ENCODE peak calls at places on chromosomes 3 and 15, in seven cellular contexts. Y is astrocyte, B is NB4, P is OCI-LY7, U is GM06990, H is H7, L is A549. V is an unnamed sample.

GRCh38 chr15:34318277-34319079 is 19.1 kb downstream of the SLC12A6 start:
- DNase-seq in Y (peak), P (peak), L (peak), U (peak), H (peak), B (peak), V (peak)

GRCh38 chr3:127680146-127680661 is 7.5 kb downstream of the ABTB1 start:
- DNase-seq in B (no peak), P (no peak), U (no peak), Y (no peak), H (no peak), L (no peak), V (no peak)

GRCh38 chr15:57578288-57578900 is 13.3 kb upstream of the MYZAP start:
- DNase-seq in P (no peak), B (no peak), L (no peak), U (no peak), H (no peak), Y (no peak), V (no peak)

GRCh38 chr3:129365296-129365695 is 63.1 kb downstream of the EFCAB12 start:
- DNase-seq in B (no peak), P (no peak), L (no peak), U (no peak), Y (no peak), H (no peak), V (no peak)

GRCh38 chr3:160564949-160565441 is 376 bp downstream of the KPNA4 start:
- DNase-seq in Y (peak), P (peak), U (no peak), B (peak), L (peak), H (peak), V (no peak)

GRCh38 chr3:70990190-70990589 is 593.3 kb downstream of the FOXP1 start:
- DNase-seq in H (no peak), B (no peak), Y (peak), P (peak), U (no peak), L (no peak), V (no peak)

GRCh38 chr3:190442240-190442639 is 7.5 kb downstream of the TMEM207 start:
- DNase-seq in H (no peak), Y (no peak), U (no peak), L (no peak), P (no peak), B (no peak), V (no peak)

GRCh38 chr3:45055032-45055410 is 28.9 kb downstream of the CLEC3B start:
- DNase-seq in H (no peak), L (no peak), P (no peak), B (peak), U (no peak), Y (peak), V (no peak)

GRCh38 chr3:100089802-100090668 is 24.3 kb downstream of the FILIP1L start:
- DNase-seq in P (no peak), B (peak), L (peak), U (no peak), Y (peak), H (peak), V (no peak)

GRCh38 chr3:189276481-189277190 is 104.9 kb downstream of the TPRG1 start:
- DNase-seq in U (peak), L (no peak), B (peak), Y (peak), P (peak), H (no peak), V (peak)

GRCh38 chr3:126654571-126655393 is at the start of gene TXNRD3:
- DNase-seq in B (peak), U (peak), P (no peak), Y (peak), L (peak), H (peak), V (no peak)

GRCh38 chr3:143571548-143571947 is 276.7 kb downstream of the SLC9A9 start:
- DNase-seq in L (no peak), P (no peak), H (no peak), U (no peak), B (no peak), Y (peak), V (peak)

GRCh38 chr3:133124511-133124910 is 86.3 kb downstream of the TMEM108 start:
- DNase-seq in L (no peak), H (no peak), Y (peak), U (no peak), P (no peak), B (no peak), V (no peak)

GRCh38 chr3:124761250-124761796 is 31.1 kb downstream of the UMPS start:
- DNase-seq in Y (peak), U (peak), H (peak), P (peak), L (peak), B (peak), V (peak)

GRCh38 chr15:79540551-79540950 is 108.4 kb downstream of the MINAR1 start:
- DNase-seq in U (no peak), H (no peak), L (no peak), P (peak), Y (no peak), B (peak), V (no peak)

GRCh38 chr3:9135930-9136525 is 113.4 kb downstream of the SRGAP3 start:
- DNase-seq in B (no peak), Y (no peak), H (peak), U (no peak), P (no peak), L (no peak), V (no peak)

GRCh38 chr3:33202581-33203457 is 15.8 kb downstream of the SUSD5 start:
- DNase-seq in P (no peak), B (no peak), H (peak), U (no peak), Y (peak), L (no peak), V (no peak)

GRCh38 chr3:45306406-45307008 is 80.4 kb upstream of the TMEM158 start:
- DNase-seq in P (no peak), H (no peak), Y (no peak), L (no peak), U (no peak), B (no peak), V (no peak)

GRCh38 chr15:28974142-28974541 is 88.4 kb downstream of the APBA2 start:
- DNase-seq in B (no peak), P (no peak), H (no peak), Y (no peak), L (no peak), U (no peak), V (no peak)

GRCh38 chr3:177744873-177745646 is 547.8 kb upstream of the TBL1XR1 start:
- DNase-seq in B (peak), Y (peak), H (no peak), P (no peak), L (no peak), U (no peak), V (no peak)

GRCh38 chr15:69450968-69451695 is 1.5 kb upstream of the RPLP1 start:
- DNase-seq in Y (no peak), U (no peak), L (no peak), P (no peak), B (peak), H (no peak), V (no peak)

GRCh38 chr3:194136519-194137313 is 768 bp downstream of the HES1 start:
- DNase-seq in P (peak), B (peak), U (peak), H (peak), L (no peak), Y (peak), V (no peak)

GRCh38 chr3:158167737-158168469 is 58.0 kb downstream of the RSRC1 start:
- DNase-seq in L (peak), Y (peak), B (peak), U (no peak), P (no peak), H (no peak), V (peak)

GRCh38 chr15:90956551-90957104 is 1.9 kb downstream of the RCCD1 start:
- DNase-seq in U (peak), Y (peak), L (peak), B (no peak), H (peak), P (peak), V (no peak)

GRCh38 chr15:78265137-78265460 is 737 bp downstream of the DNAJA4 start:
- DNase-seq in H (no peak), Y (no peak), L (no peak), U (no peak), B (no peak), P (no peak), V (no peak)

GRCh38 chr3:8773941-8774542 is 4.6 kb upstream of the OXTR start:
- DNase-seq in P (no peak), U (no peak), B (no peak), L (no peak), H (no peak), Y (no peak), V (no peak)

GRCh38 chr3:121574449-121574848 is 6.7 kb downstream of the ARGFX start:
- DNase-seq in L (no peak), H (no peak), U (no peak), B (peak), Y (peak), P (no peak), V (no peak)

GRCh38 chr3:33006081-33006480 is 54.6 kb downstream of the CCR4 start:
- DNase-seq in P (no peak), Y (no peak), L (no peak), B (no peak), U (no peak), H (no peak), V (no peak)

GRCh38 chr3:160376681-160377080 is 22.3 kb downstream of the IFT80 start:
- DNase-seq in P (no peak), H (no peak), Y (peak), L (no peak), B (no peak), U (no peak), V (peak)

GRCh38 chr3:64220161-64220560 is 5.1 kb downstream of the PRICKLE2 start:
- DNase-seq in B (no peak), L (no peak), Y (peak), P (no peak), U (no peak), H (no peak), V (no peak)

GRCh38 chr3:30112904-30113484 is 493.4 kb upstream of the TGFBR2 start:
- DNase-seq in L (peak), P (peak), U (no peak), H (no peak), B (peak), Y (peak), V (no peak)

GRCh38 chr3:195069501-195070251 is 201.3 kb downstream of the XXYLT1 start:
- DNase-seq in U (no peak), P (no peak), B (no peak), L (no peak), Y (no peak), H (no peak), V (no peak)

GRCh38 chr15:29127506-29128430 is 141.9 kb downstream of the NSMCE3 start:
- DNase-seq in B (no peak), U (no peak), L (no peak), P (no peak), H (no peak), Y (no peak), V (no peak)

GRCh38 chr15:74988007-74988800 is 7.2 kb upstream of the SCAMP5 start:
- DNase-seq in B (peak), U (no peak), L (peak), Y (no peak), P (peak), H (peak), V (no peak)

GRCh38 chr3:36075491-36075890 is 304.8 kb upstream of the STAC start:
- DNase-seq in H (no peak), U (no peak), Y (peak), P (no peak), L (no peak), B (no peak), V (no peak)

GRCh38 chr3:181336597-181336996 is 347.1 kb upstream of the DNAJC19 start:
- DNase-seq in B (no peak), H (no peak), U (no peak), P (no peak), Y (no peak), L (no peak), V (no peak)

DNA sequence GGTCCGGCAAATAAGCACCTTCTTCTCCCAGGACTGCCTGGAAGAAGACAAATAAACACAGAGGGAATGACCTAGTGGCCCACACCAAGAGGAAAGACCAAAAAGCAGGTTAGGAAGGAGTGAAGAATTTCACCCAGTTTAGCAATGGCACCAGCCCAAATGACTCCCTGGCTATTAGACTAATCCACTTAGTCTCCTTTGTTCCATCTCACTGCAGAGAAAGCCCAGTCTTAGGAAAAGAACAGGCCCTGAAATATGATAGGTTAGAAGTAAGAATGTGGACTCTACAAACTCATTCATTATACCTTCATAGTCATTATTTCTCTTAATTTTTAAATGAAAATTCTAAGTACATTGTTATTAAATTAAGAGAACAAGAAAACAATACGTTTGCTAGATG is 23.2 kb downstream of the SERPINI2 start:
- DNase-seq in P (no peak), U (no peak), Y (no peak), B (no peak), H (no peak), L (no peak), V (no peak)
- H3K4me3 ChIP-seq in P (no peak), U (no peak), Y (no peak), B (no peak), H (no peak), L (no peak), V (no peak)

DNA sequence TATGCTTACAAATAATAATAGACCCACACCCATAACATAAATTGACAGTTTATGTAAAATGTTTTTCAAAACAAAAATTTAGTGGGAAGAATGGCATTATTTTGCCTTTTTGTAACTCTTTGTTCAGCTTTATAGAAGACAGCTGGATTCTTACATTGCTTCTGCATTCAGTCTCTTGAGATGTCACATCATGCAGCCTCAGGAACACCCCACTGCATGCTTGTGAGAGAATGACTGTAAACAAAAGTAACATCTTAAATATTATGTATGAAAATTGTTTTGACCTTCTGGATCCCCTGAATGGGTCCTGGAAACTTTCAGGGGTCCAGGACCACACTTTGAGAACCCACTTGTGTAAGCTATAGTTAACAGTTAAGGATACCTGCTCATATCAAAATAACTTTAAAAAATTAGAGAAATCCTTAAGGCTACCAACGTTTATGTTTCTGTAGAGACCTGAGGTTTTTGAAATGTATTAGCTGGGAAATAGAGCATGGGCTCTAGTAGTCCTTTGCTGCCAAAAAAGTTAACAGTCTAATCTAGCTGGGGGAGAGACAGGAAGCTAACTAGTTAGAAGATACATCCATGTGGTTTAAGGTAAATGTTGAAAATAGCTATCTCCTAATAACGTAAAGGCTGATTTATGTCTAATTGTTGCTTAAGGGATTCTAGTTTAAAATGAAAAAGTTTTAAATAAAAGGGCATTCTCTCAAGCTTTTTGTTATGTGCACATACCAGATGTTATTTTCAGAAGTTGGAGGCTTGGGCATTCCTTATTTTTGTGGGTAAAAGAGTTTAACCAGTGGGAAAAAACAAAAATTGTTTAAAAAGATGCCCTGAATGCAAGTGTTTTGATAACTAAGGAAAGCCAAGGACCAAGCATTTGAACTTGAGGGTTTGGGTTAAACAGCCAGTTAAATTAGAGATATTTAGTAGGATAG is 3.8 kb downstream of the USP3 start:
- DNase-seq in Y (no peak), B (no peak), P (no peak), U (no peak), L (no peak), H (no peak), V (no peak)
- H3K4me3 ChIP-seq in Y (no peak), B (no peak), P (no peak), U (no peak), L (no peak), H (no peak), V (no peak)

GRCh38 chr3:13332740-13333139 is 87.4 kb downstream of the NUP210 start:
- DNase-seq in U (no peak), B (no peak), H (no peak), L (no peak), Y (no peak), P (no peak), V (no peak)
- H3K4me3 ChIP-seq in U (no peak), B (no peak), H (no peak), L (no peak), Y (no peak), P (peak), V (no peak)

DNA sequence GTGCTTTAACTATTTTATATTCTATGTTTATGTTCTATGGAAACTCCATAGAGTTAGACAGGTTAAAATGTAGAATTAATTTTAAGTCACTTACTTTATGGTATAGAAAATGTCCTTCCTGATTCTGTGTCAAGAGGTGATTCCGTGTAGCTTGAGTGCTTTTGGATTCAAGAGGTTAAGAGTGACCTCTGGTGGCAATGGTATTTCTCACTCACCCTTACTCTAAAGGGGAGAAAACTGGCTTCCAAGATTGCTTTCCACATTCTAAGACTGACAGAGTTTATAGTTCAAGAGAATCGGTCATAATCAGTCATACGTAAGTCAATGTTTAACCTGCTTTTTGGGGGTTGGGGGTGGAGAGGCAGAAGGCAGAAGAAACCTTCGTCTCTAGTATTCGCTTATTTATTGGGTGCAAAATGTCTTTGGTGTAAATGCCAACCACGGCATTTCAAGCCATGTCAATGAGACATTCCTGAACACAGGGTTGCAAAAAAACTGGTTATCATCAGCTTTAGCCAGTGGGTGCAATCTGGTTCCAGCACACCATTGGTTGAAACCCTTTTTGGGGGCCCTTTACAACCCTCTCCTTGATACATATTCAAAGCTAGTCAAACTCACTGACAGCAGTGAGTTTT is 92.0 kb upstream of the VGLL3 start:
- DNase-seq in B (peak), L (peak), H (peak), Y (peak), U (no peak), P (peak), V (peak)
- H3K4me3 ChIP-seq in B (no peak), L (no peak), H (no peak), Y (no peak), U (no peak), P (no peak), V (no peak)

GRCh38 chr15:89749951-89750559 is 994 bp downstream of the MESP1 start:
- DNase-seq in Y (no peak), H (no peak), P (no peak), B (peak), L (no peak), U (peak), V (no peak)
- H3K4me3 ChIP-seq in Y (peak), H (peak), P (peak), B (peak), L (peak), U (peak), V (peak)

DNA sequence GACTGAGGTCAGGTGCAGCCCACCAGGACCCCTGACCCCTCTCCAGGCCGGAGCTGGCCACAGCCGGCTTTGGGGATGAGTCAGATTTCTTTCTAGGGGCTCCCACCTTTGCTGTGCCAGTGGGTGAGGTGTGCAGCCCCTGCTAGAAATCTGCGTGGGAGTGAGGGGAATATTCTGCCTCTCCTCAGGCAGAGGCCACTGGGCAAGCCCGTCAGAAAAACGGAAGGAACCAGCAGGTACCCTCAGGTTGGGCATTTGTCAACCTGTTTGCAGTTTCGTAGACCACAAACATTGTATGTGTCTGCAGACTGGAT is 1.8 kb downstream of the CTDSPL start:
- DNase-seq in U (no peak), Y (no peak), L (no peak), P (no peak), B (no peak), H (no peak), V (no peak)
- H3K4me3 ChIP-seq in U (no peak), Y (peak), L (no peak), P (no peak), B (no peak), H (no peak), V (peak)

GRCh38 chr15:49296258-49296657 is 126.2 kb downstream of the GALK2 start:
- DNase-seq in H (no peak), L (no peak), U (no peak), P (no peak), Y (no peak), B (no peak), V (no peak)

GRCh38 chr15:49297584-49297983 is 125.5 kb upstream of the FGF7 start:
- DNase-seq in Y (no peak), H (no peak), U (no peak), P (no peak), L (no peak), B (no peak), V (no peak)

GRCh38 chr15:49290204-49290603 is 120.2 kb downstream of the GALK2 start:
- DNase-seq in Y (no peak), B (no peak), H (no peak), P (no peak), U (no peak), L (no peak), V (no peak)

GRCh38 chr15:49288411-49288810 is 118.4 kb downstream of the GALK2 start:
- DNase-seq in L (no peak), U (no peak), B (no peak), P (no peak), H (no peak), Y (peak), V (no peak)

GRCh38 chr15:49293941-49294340 is 123.9 kb downstream of the GALK2 start:
- DNase-seq in P (no peak), L (no peak), B (no peak), H (no peak), Y (no peak), U (no peak), V (no peak)
- H3K4me3 ChIP-seq in P (no peak), L (no peak), B (no peak), H (no peak), Y (no peak), U (no peak), V (no peak)

GRCh38 chr3:114863848-114864247 is 283.2 kb downstream of the ZBTB20 start:
- DNase-seq in Y (no peak), L (no peak), P (no peak), B (no peak), U (no peak), H (no peak), V (no peak)
- H3K4me3 ChIP-seq in Y (no peak), L (no peak), P (no peak), B (no peak), U (no peak), H (no peak), V (no peak)

DNA sequence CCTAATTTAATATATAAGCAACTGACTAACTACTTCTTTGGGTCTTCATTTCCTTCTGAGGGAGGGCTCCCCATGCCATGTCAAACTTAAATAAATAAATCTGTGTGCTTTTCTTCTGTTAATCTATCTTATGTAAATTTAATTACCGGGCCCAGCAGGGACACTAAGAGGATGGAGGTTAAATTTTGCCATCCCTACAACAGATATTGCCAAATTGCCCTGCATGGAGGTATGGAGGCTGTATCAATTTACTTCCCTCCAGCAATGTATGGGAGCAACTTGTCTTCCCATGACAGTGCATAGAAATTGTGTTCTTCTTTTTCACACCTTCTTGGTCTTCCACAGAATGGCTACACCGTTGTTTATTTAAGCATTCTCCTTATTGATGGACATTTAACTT is 129.0 kb downstream of the NFKBIZ start:
- DNase-seq in B (peak), U (no peak), Y (no peak), H (no peak), P (no peak), L (no peak), V (no peak)
- H3K4me3 ChIP-seq in B (no peak), U (no peak), Y (no peak), H (no peak), P (no peak), L (no peak), V (no peak)